ENCODE peak calls at places on chromosomes 6 and 20, in seven cellular contexts. Y, J, U, X, T, F and A are unnamed samples.

GRCh38 chr6:69796081-69796626 is 656 bp downstream of the LMBRD1 start:
- DNase-seq in Y (peak), J (peak), U (peak), X (peak), T (no peak), F (no peak), A (no peak)

GRCh38 chr20:24185801-24186200 is 197.2 kb upstream of the GGTLC1 start:
- DNase-seq in Y (no peak), J (no peak), U (no peak), X (no peak), T (no peak), F (no peak), A (no peak)

GRCh38 chr6:17923401-17923863 is 64.0 kb downstream of the KIF13A start:
- DNase-seq in Y (no peak), J (no peak), U (peak), X (no peak), T (no peak), F (no peak), A (no peak)

GRCh38 chr6:159068904-159069578 is 24.2 kb upstream of the TAGAP start:
- DNase-seq in Y (no peak), J (no peak), U (no peak), X (no peak), T (no peak), F (no peak), A (no peak)

GRCh38 chr20:45406260-45407066 is 1.6 kb upstream of the DBNDD2 start:
- DNase-seq in Y (peak), J (peak), U (peak), X (peak), T (no peak), F (peak), A (peak)

GRCh38 chr6:132190815-132191175 is 210.5 kb downstream of the MOXD1 start:
- DNase-seq in Y (no peak), J (no peak), U (peak), X (no peak), T (no peak), F (no peak), A (no peak)

GRCh38 chr6:139882977-139883728 is 508.7 kb upstream of the CITED2 start:
- DNase-seq in Y (no peak), J (no peak), U (peak), X (no peak), T (no peak), F (no peak), A (no peak)

GRCh38 chr6:31037169-31037568 is 26.9 kb downstream of the MUC22 start:
- DNase-seq in Y (no peak), J (no peak), U (no peak), X (no peak), T (no peak), F (no peak), A (no peak)

GRCh38 chr6:31659649-31660223 is 842 bp downstream of the C6orf47 start:
- DNase-seq in Y (no peak), J (peak), U (peak), X (no peak), T (no peak), F (no peak), A (no peak)

GRCh38 chr6:40410792-40411191 is 176.4 kb downstream of the LRFN2 start:
- DNase-seq in Y (no peak), J (no peak), U (no peak), X (no peak), T (no peak), F (no peak), A (no peak)

GRCh38 chr6:38443341-38443740 is 196.4 kb downstream of the BTBD9 start:
- DNase-seq in Y (no peak), J (no peak), U (peak), X (no peak), T (no peak), F (no peak), A (no peak)

GRCh38 chr20:32354592-32355416 is 3.3 kb upstream of the ASXL1 start:
- DNase-seq in Y (no peak), J (no peak), U (peak), X (no peak), T (peak), F (no peak), A (peak)